ENCODE peak calls at places on chromosome 12, in ten cellular contexts. One of them, this sample, is unnamed. For H3K36me3, the result is how much of the 10 kb centered on the place peaks cover.

GRCh38 chr12:20011200-20011599 is 357.1 kb upstream of the PDE3A start:
- DNase-seq in fibroblast of lung: no peak
- DNase-seq in SK-N-SH: no peak
- DNase-seq in endodermal cell: no peak
- DNase-seq in IMR-90: no peak
- DNase-seq in DND-41: no peak
- DNase-seq in PC-3: no peak
- DNase-seq in neural progenitor cell: no peak
- DNase-seq in HepG2: no peak
- DNase-seq in endothelial cell of umbilical vein: peak
- DNase-seq in this sample: peak

GRCh38 chr12:75933136-75933535 is 98.4 kb downstream of the PHLDA1 start:
- DNase-seq in PC-3: peak
- DNase-seq in neural progenitor cell: no peak
- DNase-seq in HepG2: no peak
- DNase-seq in fibroblast of lung: peak
- DNase-seq in endodermal cell: no peak
- DNase-seq in endothelial cell of umbilical vein: peak
- DNase-seq in SK-N-SH: no peak
- DNase-seq in DND-41: no peak
- DNase-seq in IMR-90: peak
- DNase-seq in this sample: no peak

GRCh38 chr12:15688202-15688736 is 100.9 kb downstream of the EPS8 start:
- DNase-seq in fibroblast of lung: no peak
- DNase-seq in HepG2: no peak
- DNase-seq in endodermal cell: peak
- DNase-seq in neural progenitor cell: no peak
- DNase-seq in DND-41: no peak
- DNase-seq in SK-N-SH: no peak
- DNase-seq in endothelial cell of umbilical vein: no peak
- DNase-seq in PC-3: no peak
- DNase-seq in IMR-90: no peak
- DNase-seq in this sample: peak

GRCh38 chr12:111942557-111942956 is 70.4 kb downstream of the TMEM116 start:
- DNase-seq in DND-41: no peak
- DNase-seq in endodermal cell: no peak
- DNase-seq in fibroblast of lung: peak
- DNase-seq in IMR-90: peak
- DNase-seq in HepG2: no peak
- DNase-seq in neural progenitor cell: no peak
- DNase-seq in PC-3: peak
- DNase-seq in SK-N-SH: no peak
- DNase-seq in endothelial cell of umbilical vein: peak
- DNase-seq in this sample: peak

GRCh38 chr12:26493656-26494055 is 298.3 kb downstream of the SSPN start:
- DNase-seq in fibroblast of lung: no peak
- DNase-seq in DND-41: no peak
- DNase-seq in endodermal cell: no peak
- DNase-seq in neural progenitor cell: no peak
- DNase-seq in HepG2: no peak
- DNase-seq in SK-N-SH: no peak
- DNase-seq in endothelial cell of umbilical vein: peak
- DNase-seq in PC-3: peak
- DNase-seq in IMR-90: no peak
- DNase-seq in this sample: no peak

GRCh38 chr12:89476889-89477288 is 47.7 kb downstream of the GALNT4 start:
- DNase-seq in IMR-90: no peak
- DNase-seq in DND-41: no peak
- DNase-seq in HepG2: no peak
- DNase-seq in neural progenitor cell: no peak
- DNase-seq in SK-N-SH: no peak
- DNase-seq in endothelial cell of umbilical vein: no peak
- DNase-seq in fibroblast of lung: peak
- DNase-seq in PC-3: no peak
- DNase-seq in endodermal cell: no peak
- DNase-seq in this sample: no peak

GRCh38 chr12:130198663-130199060 is 36.4 kb downstream of the FZD10 start:
- DNase-seq in endothelial cell of umbilical vein: no peak
- DNase-seq in HepG2: no peak
- DNase-seq in neural progenitor cell: no peak
- DNase-seq in fibroblast of lung: no peak
- DNase-seq in IMR-90: no peak
- DNase-seq in SK-N-SH: no peak
- DNase-seq in endodermal cell: peak
- DNase-seq in PC-3: no peak
- DNase-seq in DND-41: no peak
- DNase-seq in this sample: no peak

GRCh38 chr12:91053951-91054715 is 3.7 kb downstream of the KERA start:
- DNase-seq in PC-3: peak
- DNase-seq in DND-41: no peak
- DNase-seq in fibroblast of lung: peak
- DNase-seq in IMR-90: peak
- DNase-seq in HepG2: no peak
- DNase-seq in neural progenitor cell: no peak
- DNase-seq in endothelial cell of umbilical vein: peak
- DNase-seq in SK-N-SH: no peak
- DNase-seq in endodermal cell: no peak
- DNase-seq in this sample: peak

GRCh38 chr12:126742326-126742725 is 1524.6 kb upstream of the TMEM132C start:
- DNase-seq in neural progenitor cell: no peak
- DNase-seq in HepG2: no peak
- DNase-seq in PC-3: no peak
- DNase-seq in endodermal cell: no peak
- DNase-seq in SK-N-SH: no peak
- DNase-seq in endothelial cell of umbilical vein: no peak
- DNase-seq in DND-41: no peak
- DNase-seq in IMR-90: no peak
- DNase-seq in fibroblast of lung: no peak
- DNase-seq in this sample: no peak

GRCh38 chr12:24996102-24996797 is 47.3 kb upstream of the BCAT1 start:
- DNase-seq in PC-3: no peak
- DNase-seq in neural progenitor cell: no peak
- DNase-seq in DND-41: no peak
- DNase-seq in fibroblast of lung: peak
- DNase-seq in endodermal cell: no peak
- DNase-seq in IMR-90: no peak
- DNase-seq in endothelial cell of umbilical vein: no peak
- DNase-seq in SK-N-SH: no peak
- DNase-seq in HepG2: no peak
- DNase-seq in this sample: no peak

GRCh38 chr12:110256780-110257431 is 24.1 kb upstream of the ATP2A2 start:
- DNase-seq in endodermal cell: peak
- DNase-seq in IMR-90: no peak
- DNase-seq in SK-N-SH: no peak
- DNase-seq in HepG2: no peak
- DNase-seq in PC-3: no peak
- DNase-seq in fibroblast of lung: no peak
- DNase-seq in DND-41: no peak
- DNase-seq in neural progenitor cell: no peak
- DNase-seq in endothelial cell of umbilical vein: no peak
- DNase-seq in this sample: peak

GRCh38 chr12:117514016-117514415 is 152.6 kb upstream of the NOS1 start:
- DNase-seq in DND-41: no peak
- DNase-seq in neural progenitor cell: peak
- DNase-seq in PC-3: no peak
- DNase-seq in SK-N-SH: no peak
- DNase-seq in endodermal cell: no peak
- DNase-seq in HepG2: no peak
- DNase-seq in fibroblast of lung: no peak
- DNase-seq in IMR-90: no peak
- DNase-seq in endothelial cell of umbilical vein: no peak
- DNase-seq in this sample: no peak

GRCh38 chr12:56434828-56435227 is 14.4 kb downstream of the TIMELESS start:
- DNase-seq in SK-N-SH: no peak
- DNase-seq in IMR-90: no peak
- DNase-seq in DND-41: no peak
- DNase-seq in neural progenitor cell: no peak
- DNase-seq in endothelial cell of umbilical vein: no peak
- DNase-seq in HepG2: no peak
- DNase-seq in fibroblast of lung: no peak
- DNase-seq in endodermal cell: no peak
- DNase-seq in PC-3: no peak
- DNase-seq in this sample: no peak

GRCh38 chr12:104775731-104776231 is 182.3 kb downstream of the SLC41A2 start:
- DNase-seq in endodermal cell: no peak
- DNase-seq in IMR-90: no peak
- DNase-seq in HepG2: no peak
- DNase-seq in SK-N-SH: no peak
- DNase-seq in DND-41: no peak
- DNase-seq in fibroblast of lung: no peak
- DNase-seq in endothelial cell of umbilical vein: no peak
- DNase-seq in neural progenitor cell: no peak
- DNase-seq in PC-3: no peak
- DNase-seq in this sample: no peak

GRCh38 chr12:125533434-125534029 is 468.3 kb downstream of the AACS start:
- DNase-seq in endodermal cell: peak
- DNase-seq in IMR-90: no peak
- DNase-seq in endothelial cell of umbilical vein: no peak
- DNase-seq in neural progenitor cell: peak
- DNase-seq in SK-N-SH: peak
- DNase-seq in fibroblast of lung: no peak
- DNase-seq in HepG2: peak
- DNase-seq in PC-3: peak
- DNase-seq in DND-41: no peak
- DNase-seq in this sample: peak

GRCh38 chr12:56104815-56105476 is 587 bp downstream of the PA2G4 start:
- DNase-seq in HepG2: no peak
- DNase-seq in DND-41: peak
- DNase-seq in SK-N-SH: peak
- DNase-seq in fibroblast of lung: no peak
- DNase-seq in endothelial cell of umbilical vein: peak
- DNase-seq in IMR-90: no peak
- DNase-seq in neural progenitor cell: no peak
- DNase-seq in PC-3: peak
- DNase-seq in endodermal cell: no peak
- DNase-seq in this sample: no peak

GRCh38 chr12:19951664-19952063 is 416.7 kb upstream of the PDE3A start:
- DNase-seq in HepG2: no peak
- DNase-seq in DND-41: no peak
- DNase-seq in PC-3: no peak
- DNase-seq in endothelial cell of umbilical vein: no peak
- DNase-seq in fibroblast of lung: no peak
- DNase-seq in neural progenitor cell: no peak
- DNase-seq in endodermal cell: no peak
- DNase-seq in IMR-90: no peak
- DNase-seq in SK-N-SH: no peak
- DNase-seq in this sample: no peak

GRCh38 chr12:116864371-116865160 is 16.7 kb downstream of the HRK start:
- DNase-seq in endothelial cell of umbilical vein: no peak
- DNase-seq in neural progenitor cell: no peak
- DNase-seq in endodermal cell: no peak
- DNase-seq in SK-N-SH: no peak
- DNase-seq in HepG2: peak
- DNase-seq in fibroblast of lung: peak
- DNase-seq in DND-41: no peak
- DNase-seq in PC-3: peak
- DNase-seq in IMR-90: peak
- DNase-seq in this sample: no peak

GRCh38 chr12:106135781-106136180 is 3.0 kb downstream of the NUAK1 start:
- DNase-seq in endodermal cell: no peak
- DNase-seq in HepG2: no peak
- DNase-seq in endothelial cell of umbilical vein: peak
- DNase-seq in PC-3: peak
- DNase-seq in SK-N-SH: no peak
- DNase-seq in IMR-90: peak
- DNase-seq in neural progenitor cell: peak
- DNase-seq in DND-41: no peak
- DNase-seq in fibroblast of lung: peak
- DNase-seq in this sample: no peak
- H3K9ac ChIP-seq in endodermal cell: peak
- H3K9ac ChIP-seq in HepG2: no peak
- H3K9ac ChIP-seq in endothelial cell of umbilical vein: peak
- H3K9ac ChIP-seq in PC-3: peak
- H3K9ac ChIP-seq in SK-N-SH: peak
- H3K9ac ChIP-seq in IMR-90: peak
- H3K9ac ChIP-seq in neural progenitor cell: no peak
- H3K9ac ChIP-seq in DND-41: no peak
- H3K9ac ChIP-seq in fibroblast of lung: no peak
- H3K9ac ChIP-seq in this sample: no peak

GRCh38 chr12:115228434-115228833 is 544.5 kb upstream of the TBX3 start:
- DNase-seq in endodermal cell: no peak
- DNase-seq in SK-N-SH: no peak
- DNase-seq in IMR-90: no peak
- DNase-seq in PC-3: no peak
- DNase-seq in fibroblast of lung: no peak
- DNase-seq in HepG2: no peak
- DNase-seq in endothelial cell of umbilical vein: no peak
- DNase-seq in DND-41: no peak
- DNase-seq in neural progenitor cell: no peak
- DNase-seq in this sample: no peak
- H3K36me3 ChIP-seq in endodermal cell: under half
- H3K36me3 ChIP-seq in SK-N-SH: under half
- H3K36me3 ChIP-seq in IMR-90: under half
- H3K36me3 ChIP-seq in PC-3: under half
- H3K36me3 ChIP-seq in fibroblast of lung: under half
- H3K36me3 ChIP-seq in HepG2: under half
- H3K36me3 ChIP-seq in endothelial cell of umbilical vein: under half
- H3K36me3 ChIP-seq in DND-41: under half
- H3K36me3 ChIP-seq in neural progenitor cell: under half
- H3K36me3 ChIP-seq in this sample: under half

DNA sequence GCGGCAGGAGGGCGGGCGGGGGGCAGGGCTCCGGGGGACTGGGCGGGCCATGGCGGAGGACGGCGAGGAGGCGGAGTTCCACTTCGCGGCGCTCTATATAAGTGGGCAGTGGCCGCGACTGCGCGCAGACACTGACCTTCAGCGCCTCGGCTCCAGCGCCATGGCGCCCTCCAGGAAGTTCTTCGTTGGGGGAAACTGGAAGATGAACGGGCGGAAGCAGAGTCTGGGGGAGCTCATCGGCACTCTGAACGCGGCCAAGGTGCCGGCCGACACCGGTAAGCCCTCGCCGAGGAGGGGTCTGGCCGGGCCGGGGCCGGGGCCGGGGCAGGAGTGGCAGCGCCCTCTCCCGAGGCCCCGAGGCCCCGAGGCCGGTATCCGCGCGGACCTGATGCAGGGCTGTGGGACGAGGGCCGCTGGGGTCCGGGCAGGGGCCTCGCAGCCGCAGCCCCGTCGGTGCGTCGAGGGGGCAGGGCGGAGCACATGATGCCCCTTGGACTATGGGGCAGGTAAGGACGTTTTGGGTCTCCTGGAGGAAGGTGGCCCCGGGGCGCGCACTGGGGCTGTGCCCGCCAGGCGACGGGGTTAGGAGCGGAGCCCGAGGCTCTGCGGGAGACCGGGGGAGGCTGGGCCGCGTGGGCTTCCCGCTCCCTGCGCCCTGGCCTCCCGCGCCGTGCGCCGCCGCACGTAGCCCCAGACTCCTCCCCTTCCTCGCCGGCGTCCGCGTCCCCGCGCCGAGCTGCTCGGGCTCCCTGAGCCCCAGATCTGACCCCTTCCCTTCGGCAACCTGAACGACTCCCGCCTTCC is at the start of gene TPI1:
- DNase-seq in IMR-90: peak
- DNase-seq in DND-41: peak
- DNase-seq in fibroblast of lung: peak
- DNase-seq in neural progenitor cell: peak
- DNase-seq in SK-N-SH: peak
- DNase-seq in HepG2: peak
- DNase-seq in endodermal cell: peak
- DNase-seq in endothelial cell of umbilical vein: peak
- DNase-seq in PC-3: peak
- DNase-seq in this sample: peak
- TF ChIP-seq CTCF in IMR-90: no peak
- TF ChIP-seq CTCF in DND-41: no peak
- TF ChIP-seq CTCF in fibroblast of lung: no peak
- TF ChIP-seq CTCF in neural progenitor cell: no peak
- TF ChIP-seq CTCF in SK-N-SH: no peak
- TF ChIP-seq CTCF in HepG2: peak
- TF ChIP-seq CTCF in endodermal cell: no peak
- TF ChIP-seq CTCF in endothelial cell of umbilical vein: no peak
- TF ChIP-seq CTCF in PC-3: no peak
- TF ChIP-seq CTCF in this sample: no peak

GRCh38 chr12:128055567-128055966 is 211.4 kb upstream of the TMEM132C start:
- DNase-seq in IMR-90: no peak
- DNase-seq in endodermal cell: peak
- DNase-seq in DND-41: no peak
- DNase-seq in SK-N-SH: no peak
- DNase-seq in neural progenitor cell: no peak
- DNase-seq in HepG2: no peak
- DNase-seq in fibroblast of lung: no peak
- DNase-seq in PC-3: no peak
- DNase-seq in endothelial cell of umbilical vein: no peak
- DNase-seq in this sample: no peak
- H3K9ac ChIP-seq in IMR-90: no peak
- H3K9ac ChIP-seq in endodermal cell: no peak
- H3K9ac ChIP-seq in DND-41: no peak
- H3K9ac ChIP-seq in SK-N-SH: no peak
- H3K9ac ChIP-seq in neural progenitor cell: no peak
- H3K9ac ChIP-seq in HepG2: no peak
- H3K9ac ChIP-seq in fibroblast of lung: no peak
- H3K9ac ChIP-seq in PC-3: no peak
- H3K9ac ChIP-seq in endothelial cell of umbilical vein: no peak
- H3K9ac ChIP-seq in this sample: no peak

This sample was measured in colonic mucosa.